ENCODE peak calls at places on chromosomes 5 and 9, in eight cellular contexts. M is ELR; N is H54; S is stimulated activated CD4-positive, alpha-beta T cell treated with anti-CD3 and anti-CD28 coated beads, Interleukin-1b, Interleukin-23, amount 100 ng/mL, for 4 hours; A is activated CD4-positive, alpha-beta T cell treated with anti-CD3 and anti-CD28 coated beads for 24 hours; D is GM10248; K is fibroblast of pulmonary artery; V is retina. X is an unnamed sample.

GRCh38 chr9:99169086-99169485 is 52.7 kb downstream of the ALG2 start:
- DNase-seq in K (no peak), N (no peak), S (no peak), D (no peak), V (no peak), A (no peak), M (no peak), X (no peak)

GRCh38 chr5:40906351-40906751 is 2.9 kb upstream of the C7 start:
- DNase-seq in K (no peak), M (peak), V (no peak), S (no peak), A (no peak), N (no peak), D (no peak), X (no peak)

GRCh38 chr5:103452666-103453065 is 109.9 kb downstream of the NUDT12 start:
- DNase-seq in M (peak), D (no peak), N (no peak), K (peak), A (no peak), V (no peak), S (no peak), X (no peak)

GRCh38 chr5:127316013-127316412 is 25.4 kb downstream of the MEGF10 start:
- DNase-seq in A (no peak), N (no peak), D (no peak), S (no peak), K (no peak), M (no peak), V (no peak), X (no peak)

GRCh38 chr5:176541338-176542134 is 4.3 kb upstream of the RNF44 start:
- DNase-seq in D (no peak), N (no peak), M (no peak), S (peak), K (peak), V (no peak), A (no peak), X (no peak)

GRCh38 chr5:168734657-168735344 is 155.6 kb upstream of the PANK3 start:
- DNase-seq in A (no peak), N (no peak), M (no peak), S (no peak), D (no peak), V (peak), K (peak), X (no peak)

GRCh38 chr5:144469106-144469505 is 298.4 kb downstream of the KCTD16 start:
- DNase-seq in K (peak), N (no peak), A (no peak), D (no peak), S (no peak), M (peak), V (no peak), X (no peak)

GRCh38 chr9:74379718-74380117 is 117.4 kb upstream of the RORB start:
- DNase-seq in A (no peak), S (no peak), V (peak), K (no peak), N (no peak), M (peak), D (no peak), X (no peak)